ENCODE peak calls at places on chromosomes 4 and X, in seven cellular contexts. M is GM12878, J is left ventricle myocardium inferior, B is cardiac muscle cell, T is lung, O is breast epithelium, G is psoas muscle. C is an unnamed sample.

GRCh38 chrX:46582964-46583363 is 9.4 kb downstream of the CHST7 start:
- DNase-seq in O (peak; percentile 44), G (no peak), J (no peak), T (no peak), M (no peak), B (no peak), C (no peak)

GRCh38 chr4:183758006-183758734 is 99.1 kb downstream of the TRAPPC11 start:
- DNase-seq in M (no peak), G (peak; percentile 44), O (no peak), T (no peak), J (peak; percentile 66), B (no peak), C (no peak)

GRCh38 chrX:134236690-134237362 is at the start of gene CCDC160:
- DNase-seq in G (peak; percentile 45), O (no peak), B (peak; percentile 96), M (no peak), J (peak; percentile 47), T (no peak), C (peak; percentile 64)

GRCh38 chr4:41258783-41259182 is 2.1 kb downstream of the UCHL1 start:
- DNase-seq in G (no peak), T (no peak), J (no peak), M (no peak), B (peak; percentile 39), O (no peak), C (no peak)

GRCh38 chr4:138308421-138308820 is 66.3 kb upstream of the SLC7A11 start:
- DNase-seq in B (no peak), T (no peak), J (no peak), O (peak; percentile 34), M (no peak), G (no peak), C (no peak)

GRCh38 chr4:177769155-177769554 is 326.9 kb upstream of the AGA start:
- DNase-seq in T (no peak), B (no peak), G (no peak), J (no peak), O (no peak), M (no peak), C (no peak)

GRCh38 chr4:95693594-95693993 is 144.8 kb upstream of the UNC5C start:
- DNase-seq in O (no peak), T (no peak), G (no peak), B (no peak), M (no peak), J (no peak), C (no peak)

GRCh38 chrX:116694046-116694445 is 231.3 kb upstream of the CT83 start:
- DNase-seq in T (no peak), M (no peak), O (no peak), G (no peak), B (no peak), J (no peak), C (no peak)

GRCh38 chrX:105752334-105752733 is 70.0 kb upstream of the NRK start:
- DNase-seq in J (no peak), M (no peak), B (no peak), O (no peak), T (no peak), G (no peak), C (no peak)

GRCh38 chr4:156422576-156422975 is 468.9 kb upstream of the CTSO start:
- DNase-seq in O (no peak), T (no peak), G (no peak), M (no peak), B (no peak), J (no peak), C (no peak)

GRCh38 chr4:14871676-14872430 is 130.4 kb upstream of the CPEB2 start:
- DNase-seq in G (no peak), O (no peak), T (no peak), J (no peak), B (peak; percentile 59), M (no peak), C (no peak)

GRCh38 chrX:51332188-51332942 is at the start of gene NUDT10:
- DNase-seq in G (peak; percentile 34), O (no peak), J (peak; percentile 30), B (peak; percentile 86), T (no peak), M (no peak), C (peak; percentile 74)

GRCh38 chr4:140004580-140005314 is 149.2 kb downstream of the MAML3 start:
- DNase-seq in T (no peak), O (peak; percentile 38), G (peak; percentile 59), J (peak; percentile 39), B (peak; percentile 55), M (no peak), C (peak; percentile 79)

GRCh38 chr4:102196221-102196620 is 149.1 kb downstream of the SLC39A8 start:
- DNase-seq in M (no peak), B (no peak), G (no peak), T (no peak), O (no peak), J (no peak), C (no peak)

GRCh38 chr4:26573389-26573794 is 10.5 kb upstream of the TBC1D19 start:
- DNase-seq in G (no peak), M (no peak), T (no peak), B (no peak), O (no peak), J (no peak), C (no peak)

GRCh38 chrX:130756233-130756632 is 146.8 kb downstream of the ENOX2 start:
- DNase-seq in M (no peak), J (no peak), B (no peak), O (no peak), T (no peak), G (no peak), C (no peak)

GRCh38 chr4:96946552-96946951 is 1106.7 kb downstream of the PDHA2 start:
- DNase-seq in J (no peak), O (no peak), G (no peak), B (no peak), T (no peak), M (no peak), C (no peak)

DNA sequence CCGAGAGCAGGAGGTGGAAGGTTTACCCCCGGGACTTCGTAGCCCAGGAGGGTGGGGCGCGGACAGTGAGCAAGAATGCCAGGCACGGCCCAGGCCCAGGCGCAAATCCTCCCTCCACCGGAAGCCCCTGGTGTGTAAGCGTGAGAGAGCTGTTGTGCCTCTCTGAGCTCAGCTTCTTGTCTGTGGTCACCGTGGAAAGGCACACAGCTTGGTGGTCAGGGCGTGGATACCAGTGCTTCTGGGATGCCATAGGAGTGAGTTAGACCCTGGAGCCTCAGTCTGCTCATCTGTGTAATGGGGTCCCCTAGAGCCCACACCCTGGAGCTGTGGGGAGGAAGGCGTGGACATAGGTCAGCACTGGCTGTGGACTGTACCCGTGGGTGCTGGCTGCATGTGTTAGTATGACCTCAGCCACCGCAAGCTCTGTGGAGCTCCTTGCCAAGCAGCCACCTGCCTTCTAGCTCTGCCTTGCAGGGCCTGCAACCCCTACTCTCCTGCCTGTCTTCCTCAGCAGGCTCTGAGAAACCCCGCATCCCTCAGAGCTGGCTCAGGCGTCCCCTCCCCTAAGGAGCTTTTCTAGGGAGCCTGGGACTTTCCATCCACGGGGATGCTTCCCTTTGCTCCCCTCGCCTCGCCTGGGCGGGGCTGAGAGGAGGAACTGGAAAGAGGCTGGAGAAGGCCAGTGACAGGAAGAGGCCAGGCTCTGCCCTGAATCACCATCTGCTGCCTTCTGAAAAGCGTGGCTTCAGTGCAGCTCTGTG is 28.0 kb upstream of the AFAP1 start:
- DNase-seq in O (no peak), J (peak; percentile 40), T (no peak), B (no peak), G (no peak), M (no peak), C (no peak)
- H3K27ac ChIP-seq in O (peak overlapping the region; percentile 66), J (peak overlapping the region; percentile 56), T (no peak overlapping the region), B (no peak overlapping the region), G (peak overlapping the region; percentile 62), M (no peak overlapping the region), C (peak overlapping the region; percentile 71)

DNA sequence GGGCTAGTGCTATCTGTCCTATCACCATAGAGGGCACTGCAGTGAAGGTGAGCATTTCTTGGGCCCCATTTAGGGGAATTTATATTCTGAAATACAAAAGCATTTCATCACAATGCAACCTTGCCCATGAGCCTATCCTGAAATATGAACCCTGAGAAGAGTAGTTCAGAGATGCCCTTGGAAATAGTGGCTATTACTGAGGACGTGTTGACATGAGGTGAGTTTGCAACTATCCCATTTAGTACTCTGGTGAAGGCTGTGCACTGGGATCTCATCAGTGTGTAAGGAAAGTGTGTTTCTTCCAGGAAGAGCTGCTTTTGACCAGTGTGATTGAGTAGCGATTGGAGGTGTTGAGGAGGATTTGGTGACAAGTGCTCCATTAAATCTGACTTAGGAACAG is 149.3 kb upstream of the EOLA2 start:
- DNase-seq in T (no peak), G (no peak), M (no peak), O (no peak), J (no peak), B (no peak), C (no peak)
- TF ChIP-seq CTCF in T (no peak), G (no peak), M (no peak), O (no peak), J (no peak), B (no peak), C (no peak)

GRCh38 chr4:147765121-147765521 is 33.2 kb downstream of the ARHGAP10 start:
- DNase-seq in B (no peak), O (no peak), J (no peak), M (no peak), T (no peak), G (no peak), C (no peak)

GRCh38 chr4:147756417-147756816 is 24.5 kb downstream of the ARHGAP10 start:
- DNase-seq in M (no peak), T (no peak), J (no peak), B (no peak), O (no peak), G (no peak), C (no peak)

GRCh38 chr4:147760695-147761094 is 28.8 kb downstream of the ARHGAP10 start:
- DNase-seq in G (no peak), B (no peak), O (peak; percentile 35), T (no peak), M (no peak), J (peak; percentile 43), C (peak; percentile 86)

GRCh38 chr4:147760176-147760575 is 28.3 kb downstream of the ARHGAP10 start:
- DNase-seq in O (no peak), G (no peak), T (no peak), M (no peak), B (no peak), J (no peak), C (no peak)

DNA sequence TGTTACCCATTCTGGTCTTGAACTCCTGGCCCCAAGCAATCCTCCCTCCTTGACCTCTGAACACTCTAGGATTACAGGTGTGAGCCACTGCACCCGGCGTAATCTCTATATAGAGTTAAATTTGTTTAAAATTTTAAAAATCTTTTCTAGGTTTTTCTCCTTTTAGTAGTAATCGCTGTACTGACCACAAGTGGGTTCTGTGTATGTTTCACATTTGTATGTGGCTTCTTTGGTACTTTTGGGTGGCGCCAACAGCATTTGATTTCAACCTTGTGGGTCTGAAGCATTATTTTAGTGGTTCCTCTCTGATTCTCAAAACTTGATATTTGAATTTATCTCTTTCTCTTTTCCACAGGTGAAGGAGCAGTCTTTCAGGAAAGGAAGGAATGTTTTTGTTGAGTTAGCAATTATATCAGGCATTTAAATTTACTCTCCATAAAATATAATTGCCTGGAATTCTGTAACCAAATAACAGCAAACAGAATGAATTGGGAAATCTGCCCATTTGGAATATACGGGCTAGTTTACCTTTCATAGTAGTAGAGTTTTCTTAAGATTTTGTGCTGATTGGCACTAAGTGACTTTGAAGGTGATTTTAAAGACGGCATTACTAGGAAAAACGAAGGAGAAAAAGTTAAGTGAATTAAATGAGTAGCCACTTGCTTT is 29.5 kb downstream of the ARHGAP10 start:
- DNase-seq in J (no peak), T (no peak), O (no peak), M (no peak), G (no peak), B (no peak), C (no peak)
- H3K27ac ChIP-seq in J (peak overlapping the region; percentile 47), T (no peak overlapping the region), O (no peak overlapping the region), M (peak overlapping the region; percentile 14), G (no peak overlapping the region), B (no peak overlapping the region), C (peak overlapping the region; percentile 89)

GRCh38 chrX:19005909-19006308 is 22.0 kb upstream of the PHKA2 start:
- DNase-seq in M (no peak), J (no peak), G (no peak), O (no peak), T (no peak), B (no peak), C (no peak)
- TF ChIP-seq CTCF in M (peak; percentile 42), J (no peak), G (no peak), O (no peak), T (no peak), B (no peak), C (no peak)

C was measured in sigmoid colon.